ENCODE peak calls at places on chromosomes 16 and 17, in eight cellular contexts. O is AG08395; G is T-helper 17 cell; B is pancreas; A is activated CD8-positive, alpha-beta T cell treated with anti-CD3 and anti-CD28 coated beads for 36 hours; X is posterior vena cava; C is Daoy; M is right cardiac atrium. Z is an unnamed sample.

GRCh38 chr16:81608515-81609209 is 164.1 kb downstream of the CMIP start:
- DNase-seq in O (peak), G (no peak), B (no peak), A (no peak), X (no peak), C (no peak), M (peak), Z (peak)

GRCh38 chr16:19135896-19136438 is 22.2 kb downstream of the ITPRIPL2 start:
- DNase-seq in O (no peak), G (no peak), B (no peak), A (no peak), X (no peak), C (peak), M (peak), Z (no peak)

GRCh38 chr17:76515291-76515949 is 14.2 kb upstream of the RHBDF2 start:
- DNase-seq in O (peak), G (peak), B (no peak), A (peak), X (peak), C (peak), M (peak), Z (peak)

GRCh38 chr16:82671743-82672142 is 45.0 kb downstream of the CDH13 start:
- DNase-seq in O (no peak), G (peak), B (no peak), A (peak), X (no peak), C (no peak), M (no peak), Z (no peak)

GRCh38 chr17:1533649-1534325 is 17.4 kb upstream of the INPP5K start:
- DNase-seq in O (no peak), G (no peak), B (no peak), A (no peak), X (no peak), C (no peak), M (no peak), Z (no peak)

GRCh38 chr17:66549312-66549705 is 246.9 kb downstream of the PRKCA start:
- DNase-seq in O (peak), G (no peak), B (no peak), A (no peak), X (no peak), C (peak), M (no peak), Z (no peak)

GRCh38 chr17:80831481-80831880 is 160.2 kb upstream of the CHMP6 start:
- DNase-seq in O (no peak), G (no peak), B (no peak), A (no peak), X (no peak), C (no peak), M (no peak), Z (no peak)

GRCh38 chr17:74805543-74805991 is 29.4 kb upstream of the NAT9 start:
- DNase-seq in O (no peak), G (no peak), B (no peak), A (no peak), X (no peak), C (no peak), M (no peak), Z (no peak)

GRCh38 chr17:31085563-31085962 is 9.2 kb upstream of the NF1 start:
- DNase-seq in O (peak), G (no peak), B (no peak), A (no peak), X (no peak), C (no peak), M (no peak), Z (peak)

GRCh38 chr16:80899804-80900592 is 95.6 kb upstream of the CDYL2 start:
- DNase-seq in O (peak), G (no peak), B (peak), A (no peak), X (peak), C (peak), M (peak), Z (peak)

GRCh38 chr16:2031081-2031577 is 4.4 kb downstream of the NHERF2 start:
- DNase-seq in O (no peak), G (no peak), B (no peak), A (no peak), X (no peak), C (no peak), M (peak), Z (no peak)

GRCh38 chr16:8905168-8905762 is 23.1 kb downstream of the LITAFD start:
- DNase-seq in O (peak), G (no peak), B (no peak), A (no peak), X (no peak), C (no peak), M (no peak), Z (peak)

GRCh38 chr17:49914664-49915063 is 54.3 kb upstream of the DLX4 start:
- DNase-seq in O (no peak), G (no peak), B (no peak), A (no peak), X (no peak), C (no peak), M (no peak), Z (no peak)

GRCh38 chr16:53043986-53044571 is 8.6 kb downstream of the CHD9NB start:
- DNase-seq in O (no peak), G (no peak), B (peak), A (no peak), X (no peak), C (no peak), M (peak), Z (no peak)

GRCh38 chr17:58786586-58787295 is 31.1 kb downstream of the PPM1E start:
- DNase-seq in O (peak), G (no peak), B (no peak), A (no peak), X (no peak), C (peak), M (no peak), Z (peak)

GRCh38 chr16:11667824-11668589 is at the start of gene SNN:
- DNase-seq in O (peak), G (peak), B (peak), A (peak), X (peak), C (peak), M (peak), Z (peak)

GRCh38 chr17:78884148-78884870 is 18.7 kb downstream of the CEP295NL start:
- DNase-seq in O (no peak), G (no peak), B (no peak), A (no peak), X (no peak), C (peak), M (no peak), Z (peak)

GRCh38 chr17:13510062-13510461 is 91.7 kb downstream of the HS3ST3A1 start:
- DNase-seq in O (no peak), G (no peak), B (no peak), A (no peak), X (no peak), C (no peak), M (no peak), Z (peak)

GRCh38 chr16:23771027-23771426 is 16.2 kb downstream of the CHP2 start:
- DNase-seq in O (no peak), G (no peak), B (no peak), A (no peak), X (no peak), C (no peak), M (no peak), Z (no peak)

GRCh38 chr16:47431960-47432359 is 28.9 kb downstream of the ITFG1 start:
- DNase-seq in O (no peak), G (no peak), B (no peak), A (no peak), X (no peak), C (no peak), M (no peak), Z (no peak)

GRCh38 chr17:45293413-45294211 is 23.2 kb downstream of the MAP3K14 start:
- DNase-seq in O (peak), G (no peak), B (no peak), A (peak), X (peak), C (peak), M (peak), Z (peak)

Z was measured in foreskin fibroblast.